ENCODE peak calls at places on chromosomes 3 and 15, in ten cellular contexts. One of them, this sample, is unnamed.

GRCh38 chr3:16884084-16884747 is 539 bp upstream of the PLCL2 start:
- DNase-seq in adrenal gland: peak; percentile 55
- DNase-seq in lung: no peak
- DNase-seq in body of pancreas: peak; percentile 74
- DNase-seq in foreskin fibroblast: peak; percentile 78
- DNase-seq in choroid plexus epithelial cell: peak; percentile 58
- DNase-seq in cardiac fibroblast: peak; percentile 53
- DNase-seq in heart right ventricle: peak; percentile 84
- DNase-seq in astrocyte of the spinal cord: peak; percentile 52
- DNase-seq in HL-60: peak; percentile 22
- DNase-seq in this sample: peak; percentile 59

GRCh38 chr3:124125320-124125719 is 133.4 kb upstream of the ROPN1 start:
- DNase-seq in adrenal gland: peak; percentile 24
- DNase-seq in lung: no peak
- DNase-seq in body of pancreas: no peak
- DNase-seq in foreskin fibroblast: no peak
- DNase-seq in choroid plexus epithelial cell: no peak
- DNase-seq in cardiac fibroblast: no peak
- DNase-seq in heart right ventricle: no peak
- DNase-seq in astrocyte of the spinal cord: no peak
- DNase-seq in HL-60: no peak
- DNase-seq in this sample: no peak

GRCh38 chr3:72143322-72143721 is 358.4 kb upstream of the PROK2 start:
- DNase-seq in adrenal gland: no peak
- DNase-seq in lung: no peak
- DNase-seq in body of pancreas: no peak
- DNase-seq in foreskin fibroblast: peak; percentile 76
- DNase-seq in choroid plexus epithelial cell: peak; percentile 26
- DNase-seq in cardiac fibroblast: peak; percentile 75
- DNase-seq in heart right ventricle: no peak
- DNase-seq in astrocyte of the spinal cord: peak; percentile 63
- DNase-seq in HL-60: no peak
- DNase-seq in this sample: peak; percentile 98

GRCh38 chr15:65096481-65097385 is 18.3 kb downstream of the UBAP1L start:
- DNase-seq in adrenal gland: no peak
- DNase-seq in lung: no peak
- DNase-seq in body of pancreas: no peak
- DNase-seq in foreskin fibroblast: no peak
- DNase-seq in choroid plexus epithelial cell: peak; percentile 83
- DNase-seq in cardiac fibroblast: no peak
- DNase-seq in heart right ventricle: no peak
- DNase-seq in astrocyte of the spinal cord: peak; percentile 41
- DNase-seq in HL-60: no peak
- DNase-seq in this sample: no peak

GRCh38 chr3:90253131-90253530 is 1145.7 kb downstream of the EPHA3 start:
- DNase-seq in adrenal gland: no peak
- DNase-seq in lung: no peak
- DNase-seq in body of pancreas: no peak
- DNase-seq in foreskin fibroblast: no peak
- DNase-seq in choroid plexus epithelial cell: no peak
- DNase-seq in cardiac fibroblast: no peak
- DNase-seq in heart right ventricle: no peak
- DNase-seq in astrocyte of the spinal cord: no peak
- DNase-seq in HL-60: no peak
- DNase-seq in this sample: no peak

GRCh38 chr15:58260911-58261267 is 122.7 kb downstream of the AQP9 start:
- DNase-seq in adrenal gland: no peak
- DNase-seq in lung: no peak
- DNase-seq in body of pancreas: no peak
- DNase-seq in foreskin fibroblast: peak; percentile 63
- DNase-seq in choroid plexus epithelial cell: peak; percentile 16
- DNase-seq in cardiac fibroblast: peak; percentile 37
- DNase-seq in heart right ventricle: peak; percentile 61
- DNase-seq in astrocyte of the spinal cord: no peak
- DNase-seq in HL-60: no peak
- DNase-seq in this sample: peak; percentile 58

GRCh38 chr15:89575656-89576416 is 567 bp downstream of the TICRR start:
- DNase-seq in adrenal gland: no peak
- DNase-seq in lung: no peak
- DNase-seq in body of pancreas: peak; percentile 16
- DNase-seq in foreskin fibroblast: peak; percentile 43
- DNase-seq in choroid plexus epithelial cell: peak; percentile 21
- DNase-seq in cardiac fibroblast: peak; percentile 32
- DNase-seq in heart right ventricle: peak; percentile 10
- DNase-seq in astrocyte of the spinal cord: peak; percentile 6
- DNase-seq in HL-60: no peak
- DNase-seq in this sample: peak; percentile 8

GRCh38 chr15:70569139-70569717 is 194.1 kb downstream of the UACA start:
- DNase-seq in adrenal gland: no peak
- DNase-seq in lung: no peak
- DNase-seq in body of pancreas: peak; percentile 22
- DNase-seq in foreskin fibroblast: peak; percentile 75
- DNase-seq in choroid plexus epithelial cell: peak; percentile 78
- DNase-seq in cardiac fibroblast: peak; percentile 70
- DNase-seq in heart right ventricle: no peak
- DNase-seq in astrocyte of the spinal cord: peak; percentile 58
- DNase-seq in HL-60: no peak
- DNase-seq in this sample: peak; percentile 66

GRCh38 chr3:30353711-30354467 is 252.5 kb upstream of the TGFBR2 start:
- DNase-seq in adrenal gland: no peak
- DNase-seq in lung: no peak
- DNase-seq in body of pancreas: no peak
- DNase-seq in foreskin fibroblast: no peak
- DNase-seq in choroid plexus epithelial cell: no peak
- DNase-seq in cardiac fibroblast: no peak
- DNase-seq in heart right ventricle: no peak
- DNase-seq in astrocyte of the spinal cord: no peak
- DNase-seq in HL-60: no peak
- DNase-seq in this sample: no peak

GRCh38 chr15:91113036-91113435 is 13.0 kb downstream of the SV2B start:
- DNase-seq in adrenal gland: no peak
- DNase-seq in lung: no peak
- DNase-seq in body of pancreas: no peak
- DNase-seq in foreskin fibroblast: no peak
- DNase-seq in choroid plexus epithelial cell: no peak
- DNase-seq in cardiac fibroblast: no peak
- DNase-seq in heart right ventricle: no peak
- DNase-seq in astrocyte of the spinal cord: no peak
- DNase-seq in HL-60: no peak
- DNase-seq in this sample: no peak

GRCh38 chr15:37771462-37771861 is 163.0 kb upstream of the TMCO5A start:
- DNase-seq in adrenal gland: no peak
- DNase-seq in lung: no peak
- DNase-seq in body of pancreas: no peak
- DNase-seq in foreskin fibroblast: peak; percentile 73
- DNase-seq in choroid plexus epithelial cell: peak; percentile 56
- DNase-seq in cardiac fibroblast: peak; percentile 66
- DNase-seq in heart right ventricle: no peak
- DNase-seq in astrocyte of the spinal cord: peak; percentile 62
- DNase-seq in HL-60: no peak
- DNase-seq in this sample: peak; percentile 75

GRCh38 chr3:25156526-25157075 is 271.5 kb upstream of the RARB start:
- DNase-seq in adrenal gland: peak; percentile 18
- DNase-seq in lung: no peak
- DNase-seq in body of pancreas: no peak
- DNase-seq in foreskin fibroblast: peak; percentile 33
- DNase-seq in choroid plexus epithelial cell: peak; percentile 92
- DNase-seq in cardiac fibroblast: peak; percentile 75
- DNase-seq in heart right ventricle: no peak
- DNase-seq in astrocyte of the spinal cord: peak; percentile 83
- DNase-seq in HL-60: no peak
- DNase-seq in this sample: peak; percentile 56

GRCh38 chr3:134326760-134327593 is 47.3 kb downstream of the AMOTL2 start:
- DNase-seq in adrenal gland: peak; percentile 66
- DNase-seq in lung: peak; percentile 64
- DNase-seq in body of pancreas: no peak
- DNase-seq in foreskin fibroblast: peak; percentile 98
- DNase-seq in choroid plexus epithelial cell: peak; percentile 98
- DNase-seq in cardiac fibroblast: peak; percentile 100
- DNase-seq in heart right ventricle: no peak
- DNase-seq in astrocyte of the spinal cord: peak; percentile 94
- DNase-seq in HL-60: no peak
- DNase-seq in this sample: peak; percentile 98

GRCh38 chr15:52783929-52784798 is 6.0 kb downstream of the ONECUT1 start:
- DNase-seq in adrenal gland: no peak
- DNase-seq in lung: no peak
- DNase-seq in body of pancreas: peak; percentile 72
- DNase-seq in foreskin fibroblast: no peak
- DNase-seq in choroid plexus epithelial cell: no peak
- DNase-seq in cardiac fibroblast: no peak
- DNase-seq in heart right ventricle: no peak
- DNase-seq in astrocyte of the spinal cord: no peak
- DNase-seq in HL-60: no peak
- DNase-seq in this sample: peak; percentile 13

GRCh38 chr3:55322649-55323048 is 164.5 kb downstream of the WNT5A start:
- DNase-seq in adrenal gland: no peak
- DNase-seq in lung: no peak
- DNase-seq in body of pancreas: no peak
- DNase-seq in foreskin fibroblast: no peak
- DNase-seq in choroid plexus epithelial cell: no peak
- DNase-seq in cardiac fibroblast: no peak
- DNase-seq in heart right ventricle: peak; percentile 26
- DNase-seq in astrocyte of the spinal cord: no peak
- DNase-seq in HL-60: no peak
- DNase-seq in this sample: no peak

GRCh38 chr15:51283026-51283425 is 55.4 kb downstream of the CYP19A1 start:
- DNase-seq in adrenal gland: no peak
- DNase-seq in lung: no peak
- DNase-seq in body of pancreas: no peak
- DNase-seq in foreskin fibroblast: no peak
- DNase-seq in choroid plexus epithelial cell: no peak
- DNase-seq in cardiac fibroblast: no peak
- DNase-seq in heart right ventricle: no peak
- DNase-seq in astrocyte of the spinal cord: no peak
- DNase-seq in HL-60: no peak
- DNase-seq in this sample: no peak
- TF ChIP-seq CTCF in adrenal gland: no peak
- TF ChIP-seq CTCF in lung: no peak
- TF ChIP-seq CTCF in body of pancreas: no peak
- TF ChIP-seq CTCF in foreskin fibroblast: no peak
- TF ChIP-seq CTCF in choroid plexus epithelial cell: peak; percentile 10
- TF ChIP-seq CTCF in cardiac fibroblast: no peak
- TF ChIP-seq CTCF in heart right ventricle: no peak
- TF ChIP-seq CTCF in astrocyte of the spinal cord: no peak
- TF ChIP-seq CTCF in HL-60: no peak
- TF ChIP-seq CTCF in this sample: no peak

DNA sequence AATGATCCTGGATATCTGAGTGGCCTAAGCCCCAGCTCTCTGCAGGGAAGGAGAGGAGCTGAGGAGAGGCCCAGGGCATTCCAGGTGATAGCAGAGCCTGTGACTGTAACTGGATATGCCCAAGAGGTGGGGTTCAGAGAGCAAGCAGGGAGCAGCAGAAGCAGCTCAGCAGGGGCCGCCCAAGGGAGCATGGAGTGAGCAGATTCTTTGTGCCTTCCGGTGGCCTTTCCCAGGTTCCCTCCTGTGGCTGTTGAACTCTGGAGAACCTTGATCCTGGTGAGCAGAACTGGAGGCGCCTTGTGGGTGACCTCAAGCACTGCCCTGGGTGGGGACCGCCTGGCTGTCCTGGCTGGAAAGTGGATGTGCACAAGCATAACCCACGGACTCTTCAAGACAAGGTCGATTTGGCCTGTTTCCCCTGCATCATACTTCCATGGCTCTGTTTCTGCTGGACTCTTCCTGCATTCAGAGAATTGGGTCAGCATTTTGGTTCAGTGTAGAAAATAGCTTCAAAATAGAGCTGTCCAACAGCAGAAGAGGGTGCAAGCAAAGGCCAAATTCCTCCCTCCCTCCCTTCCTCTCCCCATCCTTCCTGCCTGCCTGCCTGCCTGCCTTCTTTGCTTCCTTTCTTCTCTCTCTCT is 76.1 kb downstream of the ARNT2 start:
- DNase-seq in adrenal gland: no peak
- DNase-seq in lung: no peak
- DNase-seq in body of pancreas: no peak
- DNase-seq in foreskin fibroblast: peak; percentile 40
- DNase-seq in choroid plexus epithelial cell: peak; percentile 85
- DNase-seq in cardiac fibroblast: peak; percentile 51
- DNase-seq in heart right ventricle: no peak
- DNase-seq in astrocyte of the spinal cord: peak; percentile 58
- DNase-seq in HL-60: no peak
- DNase-seq in this sample: peak; percentile 60
- H3K4me3 ChIP-seq in adrenal gland: no peak overlapping the region
- H3K4me3 ChIP-seq in lung: no peak overlapping the region
- H3K4me3 ChIP-seq in body of pancreas: no peak overlapping the region
- H3K4me3 ChIP-seq in foreskin fibroblast: no peak overlapping the region
- H3K4me3 ChIP-seq in choroid plexus epithelial cell: no peak overlapping the region
- H3K4me3 ChIP-seq in cardiac fibroblast: no peak overlapping the region
- H3K4me3 ChIP-seq in heart right ventricle: no peak overlapping the region
- H3K4me3 ChIP-seq in astrocyte of the spinal cord: no peak overlapping the region
- H3K4me3 ChIP-seq in HL-60: no peak overlapping the region
- H3K4me3 ChIP-seq in this sample: no peak overlapping the region

GRCh38 chr3:45906681-45907220 is 20.4 kb downstream of the CCR9 start:
- DNase-seq in adrenal gland: no peak
- DNase-seq in lung: no peak
- DNase-seq in body of pancreas: no peak
- DNase-seq in foreskin fibroblast: peak; percentile 77
- DNase-seq in choroid plexus epithelial cell: peak; percentile 81
- DNase-seq in cardiac fibroblast: peak; percentile 72
- DNase-seq in heart right ventricle: no peak
- DNase-seq in astrocyte of the spinal cord: peak; percentile 56
- DNase-seq in HL-60: no peak
- DNase-seq in this sample: peak; percentile 81
- TF ChIP-seq CTCF in adrenal gland: no peak
- TF ChIP-seq CTCF in lung: no peak
- TF ChIP-seq CTCF in body of pancreas: no peak
- TF ChIP-seq CTCF in foreskin fibroblast: peak; percentile 48
- TF ChIP-seq CTCF in choroid plexus epithelial cell: peak; percentile 66
- TF ChIP-seq CTCF in cardiac fibroblast: peak; percentile 57
- TF ChIP-seq CTCF in heart right ventricle: no peak
- TF ChIP-seq CTCF in astrocyte of the spinal cord: peak; percentile 73
- TF ChIP-seq CTCF in HL-60: no peak
- TF ChIP-seq CTCF in this sample: peak; percentile 59

DNA sequence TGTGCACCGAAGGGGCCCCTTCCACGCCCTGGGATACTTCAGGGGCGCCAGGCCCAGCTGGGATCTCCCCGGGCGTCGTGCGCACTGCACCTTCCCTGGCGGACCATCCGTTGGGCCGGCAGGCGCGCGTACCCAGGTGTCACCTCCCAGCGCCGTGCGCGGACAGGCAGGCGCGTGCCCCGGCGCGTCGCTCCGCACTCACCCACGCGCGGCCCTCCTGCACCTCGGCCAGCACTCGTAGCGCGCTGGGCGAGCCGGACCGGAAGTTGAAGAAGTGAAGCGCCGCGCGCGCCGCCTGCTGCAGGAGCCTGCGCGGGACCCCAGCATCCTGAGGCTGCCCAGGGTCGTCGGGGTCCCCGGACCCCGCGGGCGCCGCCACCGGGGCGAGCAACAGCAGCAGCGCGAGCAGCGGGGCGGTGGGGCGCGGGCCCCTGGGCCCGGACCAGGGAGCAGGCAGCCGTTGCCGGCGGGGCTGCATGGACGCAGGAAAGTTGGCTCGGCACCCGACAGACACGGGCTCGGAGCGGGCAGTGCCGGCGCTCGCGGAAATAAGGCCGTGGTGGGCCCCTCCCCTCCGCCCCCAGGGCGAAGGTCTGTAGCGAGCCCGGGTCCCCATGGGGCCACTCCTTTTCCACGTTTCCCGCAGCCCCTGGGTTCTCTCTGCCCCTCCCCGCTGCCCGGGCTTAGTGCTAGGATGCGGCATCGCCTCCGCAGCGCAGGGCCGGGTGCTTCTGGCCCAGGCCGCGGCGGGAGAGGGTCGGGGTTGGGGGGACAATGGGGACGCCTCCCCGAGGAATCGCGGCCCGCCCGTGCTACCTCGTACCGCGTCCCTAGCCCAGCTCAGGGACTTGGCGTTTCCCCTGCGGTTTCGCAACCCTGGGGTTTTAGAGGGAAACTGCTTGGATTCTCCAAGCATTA is at the start of gene RARRES1:
- DNase-seq in adrenal gland: peak; percentile 69
- DNase-seq in lung: peak; percentile 71
- DNase-seq in body of pancreas: peak; percentile 56
- DNase-seq in foreskin fibroblast: peak; percentile 82
- DNase-seq in choroid plexus epithelial cell: peak; percentile 68
- DNase-seq in cardiac fibroblast: peak; percentile 41
- DNase-seq in heart right ventricle: peak; percentile 72
- DNase-seq in astrocyte of the spinal cord: peak; percentile 47
- DNase-seq in HL-60: no peak
- DNase-seq in this sample: peak; percentile 48
- H3K4me3 ChIP-seq in adrenal gland: peak within 1 kb of the TSS; percentile 48
- H3K4me3 ChIP-seq in lung: peak within 1 kb of the TSS; percentile 60
- H3K4me3 ChIP-seq in body of pancreas: peak within 1 kb of the TSS; percentile 27
- H3K4me3 ChIP-seq in foreskin fibroblast: peak within 1 kb of the TSS; percentile 57
- H3K4me3 ChIP-seq in choroid plexus epithelial cell: peak within 1 kb of the TSS; percentile 68
- H3K4me3 ChIP-seq in cardiac fibroblast: peak within 1 kb of the TSS; percentile 64
- H3K4me3 ChIP-seq in heart right ventricle: peak within 1 kb of the TSS; percentile 60
- H3K4me3 ChIP-seq in astrocyte of the spinal cord: peak within 1 kb of the TSS; percentile 49
- H3K4me3 ChIP-seq in HL-60: no peak within 1 kb of the TSS
- H3K4me3 ChIP-seq in this sample: peak within 1 kb of the TSS; percentile 56